ENCODE peak calls at places on chromosomes 12 and 14, in four cellular contexts. One of them, this sample, is unnamed.

GRCh38 chr14:64089920-64090319 is 204.3 kb downstream of the ESR2 start:
- DNase-seq in GM12878: no peak
- DNase-seq in HepG2: no peak
- DNase-seq in H1: peak; percentile 7
- DNase-seq in this sample: peak; percentile 58

GRCh38 chr12:28191018-28191595 is 851 bp downstream of the CCDC91 start:
- DNase-seq in HepG2: no peak
- DNase-seq in GM12878: no peak
- DNase-seq in H1: no peak
- DNase-seq in this sample: no peak

GRCh38 chr14:105858676-105859025 is 332.3 kb downstream of the TMEM121 start:
- DNase-seq in HepG2: no peak
- DNase-seq in GM12878: no peak
- DNase-seq in H1: no peak
- DNase-seq in this sample: no peak

GRCh38 chr12:16568873-16569272 is 37.1 kb downstream of the LMO3 start:
- DNase-seq in GM12878: peak; percentile 25
- DNase-seq in HepG2: no peak
- DNase-seq in H1: no peak
- DNase-seq in this sample: no peak

GRCh38 chr12:67816269-67816668 is 167.7 kb downstream of the DYRK2 start:
- DNase-seq in GM12878: no peak
- DNase-seq in HepG2: no peak
- DNase-seq in H1: no peak
- DNase-seq in this sample: no peak

GRCh38 chr12:49966511-49967041 is 4.9 kb downstream of the AQP5 start:
- DNase-seq in GM12878: no peak
- DNase-seq in HepG2: no peak
- DNase-seq in H1: no peak
- DNase-seq in this sample: no peak

GRCh38 chr14:104941508-104942365 is 17.1 kb downstream of the PLD4 start:
- DNase-seq in H1: no peak
- DNase-seq in HepG2: no peak
- DNase-seq in GM12878: no peak
- DNase-seq in this sample: no peak

GRCh38 chr12:120733574-120733973 is 7.9 kb downstream of the ACADS start:
- DNase-seq in HepG2: no peak
- DNase-seq in H1: no peak
- DNase-seq in GM12878: no peak
- DNase-seq in this sample: no peak

GRCh38 chr14:75906680-75907280 is 75.0 kb downstream of the TGFB3 start:
- DNase-seq in GM12878: no peak
- DNase-seq in H1: no peak
- DNase-seq in HepG2: peak; percentile 36
- DNase-seq in this sample: peak; percentile 20

GRCh38 chr14:104690861-104691455 is 1.5 kb downstream of the INF2 start:
- DNase-seq in H1: no peak
- DNase-seq in GM12878: no peak
- DNase-seq in HepG2: no peak
- DNase-seq in this sample: no peak

GRCh38 chr12:12723681-12724420 is 6.7 kb downstream of the CDKN1B start:
- DNase-seq in HepG2: no peak
- DNase-seq in H1: no peak
- DNase-seq in GM12878: no peak
- DNase-seq in this sample: no peak

GRCh38 chr14:65622703-65623102 is 210.2 kb downstream of the FUT8 start:
- DNase-seq in HepG2: no peak
- DNase-seq in H1: no peak
- DNase-seq in GM12878: no peak
- DNase-seq in this sample: no peak

GRCh38 chr12:20140751-20141150 is 227.6 kb upstream of the PDE3A start:
- DNase-seq in GM12878: no peak
- DNase-seq in H1: no peak
- DNase-seq in HepG2: no peak
- DNase-seq in this sample: no peak

GRCh38 chr14:72523397-72524157 is 370.3 kb downstream of the DPF3 start:
- DNase-seq in H1: no peak
- DNase-seq in GM12878: no peak
- DNase-seq in HepG2: no peak
- DNase-seq in this sample: no peak

GRCh38 chr14:91232631-91233030 is 11.9 kb downstream of the GPR68 start:
- DNase-seq in H1: no peak
- DNase-seq in GM12878: no peak
- DNase-seq in HepG2: no peak
- DNase-seq in this sample: no peak

GRCh38 chr14:91231446-91231845 is 13.1 kb downstream of the GPR68 start:
- DNase-seq in GM12878: no peak
- DNase-seq in HepG2: no peak
- DNase-seq in H1: no peak
- DNase-seq in this sample: no peak

GRCh38 chr14:91232052-91232451 is 12.5 kb downstream of the GPR68 start:
- DNase-seq in H1: no peak
- DNase-seq in HepG2: no peak
- DNase-seq in GM12878: no peak
- DNase-seq in this sample: no peak

GRCh38 chr14:91234791-91235114 is 9.8 kb downstream of the GPR68 start:
- DNase-seq in GM12878: no peak
- DNase-seq in HepG2: no peak
- DNase-seq in H1: no peak
- DNase-seq in this sample: no peak

GRCh38 chr14:91233936-91234790 is 10.3 kb downstream of the GPR68 start:
- DNase-seq in HepG2: no peak
- DNase-seq in GM12878: no peak
- DNase-seq in H1: no peak
- DNase-seq in this sample: no peak
- TF ChIP-seq SUZ12 in HepG2: no peak
- TF ChIP-seq SUZ12 in GM12878: no peak
- TF ChIP-seq SUZ12 in H1: no peak
- TF ChIP-seq SUZ12 in this sample: no peak

DNA sequence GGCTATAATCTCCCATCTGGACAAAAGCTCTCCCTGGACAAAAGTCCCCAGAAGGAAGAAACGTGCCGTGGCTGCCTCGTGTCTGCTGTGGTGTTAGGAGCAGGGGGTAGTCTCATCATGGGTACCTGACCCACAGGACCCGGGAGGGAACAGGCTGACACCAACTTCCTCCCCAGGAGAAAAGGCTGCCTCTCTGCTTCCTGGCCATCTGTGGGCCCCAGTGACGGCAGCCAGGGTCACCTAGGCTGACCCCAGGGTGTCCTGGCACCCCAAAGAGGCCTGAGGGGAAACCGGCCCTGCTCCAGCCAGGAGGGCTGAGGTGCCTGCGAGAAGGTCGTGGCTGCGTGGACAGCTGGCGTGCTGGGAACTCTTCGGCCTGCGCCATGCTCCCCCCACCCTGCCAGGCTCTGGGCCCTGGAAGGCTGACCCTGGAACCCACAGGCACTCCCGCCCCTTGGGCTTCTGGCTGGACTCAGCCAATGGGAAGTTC is 133.9 kb downstream of the RFLNA start:
- DNase-seq in HepG2: no peak
- DNase-seq in GM12878: no peak
- DNase-seq in H1: no peak
- DNase-seq in this sample: no peak
- H3K36me3 ChIP-seq in HepG2: peaks cover 6% of the 10 kb centered on the region
- H3K36me3 ChIP-seq in GM12878: peaks cover 4% of the 10 kb centered on the region
- H3K36me3 ChIP-seq in H1: peaks cover 26% of the 10 kb centered on the region
- H3K36me3 ChIP-seq in this sample: peaks cover 71% of the 10 kb centered on the region

GRCh38 chr12:108666326-108666995 is 32.8 kb upstream of the SELPLG start:
- DNase-seq in HepG2: peak; percentile 76
- DNase-seq in GM12878: no peak
- DNase-seq in H1: no peak
- DNase-seq in this sample: no peak
- TF ChIP-seq SUZ12 in HepG2: no peak
- TF ChIP-seq SUZ12 in GM12878: no peak
- TF ChIP-seq SUZ12 in H1: no peak
- TF ChIP-seq SUZ12 in this sample: no peak

GRCh38 chr14:90003526-90004312 is 48.0 kb downstream of the TDP1 start:
- DNase-seq in H1: no peak
- DNase-seq in GM12878: no peak
- DNase-seq in HepG2: no peak
- DNase-seq in this sample: no peak

GRCh38 chr14:90000935-90001334 is 45.2 kb downstream of the TDP1 start:
- DNase-seq in H1: no peak
- DNase-seq in HepG2: no peak
- DNase-seq in GM12878: no peak
- DNase-seq in this sample: no peak

GRCh38 chr14:90005939-90006530 is 50.3 kb downstream of the TDP1 start:
- DNase-seq in HepG2: no peak
- DNase-seq in H1: no peak
- DNase-seq in GM12878: no peak
- DNase-seq in this sample: no peak

DNA sequence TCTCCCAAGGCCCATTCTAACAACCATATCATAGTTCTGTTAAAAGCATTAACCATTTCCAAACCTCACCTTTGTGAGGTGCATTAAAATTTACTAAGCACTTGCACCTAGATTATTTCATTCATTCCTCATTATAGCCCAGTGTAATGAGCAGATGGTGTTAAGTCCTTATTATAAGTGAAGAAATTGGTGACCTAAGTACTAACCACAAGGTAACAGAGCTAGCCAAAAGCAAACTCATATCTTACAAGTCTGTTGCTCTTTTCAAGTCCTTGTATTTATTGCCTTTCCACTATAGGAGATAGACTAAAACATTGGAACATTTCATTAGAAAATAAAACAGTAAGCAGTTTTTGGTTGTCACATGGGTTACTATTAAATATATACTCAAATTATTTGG is 49.7 kb downstream of the TDP1 start:
- DNase-seq in H1: no peak
- DNase-seq in HepG2: no peak
- DNase-seq in GM12878: no peak
- DNase-seq in this sample: no peak
- H3K36me3 ChIP-seq in H1: peaks cover 6% of the 10 kb centered on the region
- H3K36me3 ChIP-seq in HepG2: peaks cover 3% of the 10 kb centered on the region
- H3K36me3 ChIP-seq in GM12878: peaks cover 16% of the 10 kb centered on the region
- H3K36me3 ChIP-seq in this sample: peaks cover 53% of the 10 kb centered on the region